ENCODE peak calls at places on chromosomes 11 and 22, in four cellular contexts. One of them, this sample, is unnamed.

GRCh38 chr22:39528080-39528661 is 4.4 kb downstream of the RPS19BP1 start:
- DNase-seq in SHP77: no peak
- DNase-seq in NCI-H446 treated with DMSO at 0.1 percent for 48 hours: no peak
- DNase-seq in H54: no peak
- DNase-seq in this sample: no peak

GRCh38 chr11:12259956-12260355 is 117.4 kb upstream of the PARVA start:
- DNase-seq in SHP77: no peak
- DNase-seq in NCI-H446 treated with DMSO at 0.1 percent for 48 hours: no peak
- DNase-seq in H54: no peak
- DNase-seq in this sample: no peak

GRCh38 chr11:71198823-71199165 is 53.6 kb downstream of the SHANK2 start:
- DNase-seq in H54: no peak
- DNase-seq in NCI-H446 treated with DMSO at 0.1 percent for 48 hours: no peak
- DNase-seq in SHP77: no peak
- DNase-seq in this sample: no peak

GRCh38 chr11:61454520-61454919 is 24.6 kb downstream of the SDHAF2 start:
- DNase-seq in SHP77: no peak
- DNase-seq in NCI-H446 treated with DMSO at 0.1 percent for 48 hours: no peak
- DNase-seq in H54: no peak
- DNase-seq in this sample: no peak

GRCh38 chr22:16774911-16775529 is 50.2 kb downstream of the XKR3 start:
- DNase-seq in H54: no peak
- DNase-seq in NCI-H446 treated with DMSO at 0.1 percent for 48 hours: no peak
- DNase-seq in SHP77: no peak
- DNase-seq in this sample: no peak

GRCh38 chr22:22424210-22424800 is 84.2 kb downstream of the ZNF280B start:
- DNase-seq in SHP77: no peak
- DNase-seq in NCI-H446 treated with DMSO at 0.1 percent for 48 hours: no peak
- DNase-seq in H54: no peak
- DNase-seq in this sample: no peak

GRCh38 chr11:94112182-94112960 is 16.3 kb upstream of the PANX1 start:
- DNase-seq in SHP77: no peak
- DNase-seq in H54: no peak
- DNase-seq in NCI-H446 treated with DMSO at 0.1 percent for 48 hours: no peak
- DNase-seq in this sample: no peak

GRCh38 chr11:11662578-11662977 is 40.8 kb upstream of the GALNT18 start:
- DNase-seq in NCI-H446 treated with DMSO at 0.1 percent for 48 hours: no peak
- DNase-seq in SHP77: no peak
- DNase-seq in H54: no peak
- DNase-seq in this sample: no peak

GRCh38 chr11:45993438-45994064 is 71.1 kb downstream of the LARGE2 start:
- DNase-seq in SHP77: no peak
- DNase-seq in H54: no peak
- DNase-seq in NCI-H446 treated with DMSO at 0.1 percent for 48 hours: peak
- DNase-seq in this sample: no peak

GRCh38 chr11:69096473-69096872 is 47.7 kb downstream of the TPCN2 start:
- DNase-seq in H54: no peak
- DNase-seq in NCI-H446 treated with DMSO at 0.1 percent for 48 hours: no peak
- DNase-seq in SHP77: no peak
- DNase-seq in this sample: no peak

GRCh38 chr22:17795143-17795542 is 20.9 kb upstream of the BID start:
- DNase-seq in NCI-H446 treated with DMSO at 0.1 percent for 48 hours: no peak
- DNase-seq in H54: no peak
- DNase-seq in SHP77: no peak
- DNase-seq in this sample: no peak

GRCh38 chr22:48535868-48536690 is 1291.6 kb downstream of the BRD1 start:
- DNase-seq in SHP77: no peak
- DNase-seq in NCI-H446 treated with DMSO at 0.1 percent for 48 hours: peak
- DNase-seq in H54: no peak
- DNase-seq in this sample: no peak

GRCh38 chr11:66082936-66083698 is 13.0 kb downstream of the PACS1 start:
- DNase-seq in H54: no peak
- DNase-seq in NCI-H446 treated with DMSO at 0.1 percent for 48 hours: peak
- DNase-seq in SHP77: peak
- DNase-seq in this sample: no peak

GRCh38 chr11:27921472-27921871 is 186.5 kb downstream of the KIF18A start:
- DNase-seq in NCI-H446 treated with DMSO at 0.1 percent for 48 hours: no peak
- DNase-seq in H54: no peak
- DNase-seq in SHP77: no peak
- DNase-seq in this sample: no peak

GRCh38 chr11:73566977-73567755 is 30.7 kb downstream of the FAM168A start:
- DNase-seq in NCI-H446 treated with DMSO at 0.1 percent for 48 hours: no peak
- DNase-seq in SHP77: no peak
- DNase-seq in H54: no peak
- DNase-seq in this sample: no peak

GRCh38 chr11:18203723-18204122 is 31.1 kb downstream of the MRGPRX4 start:
- DNase-seq in NCI-H446 treated with DMSO at 0.1 percent for 48 hours: no peak
- DNase-seq in SHP77: no peak
- DNase-seq in H54: peak
- DNase-seq in this sample: no peak

GRCh38 chr11:40027737-40028136 is 1431.7 kb downstream of the LRRC4C start:
- DNase-seq in NCI-H446 treated with DMSO at 0.1 percent for 48 hours: no peak
- DNase-seq in H54: no peak
- DNase-seq in SHP77: no peak
- DNase-seq in this sample: no peak

GRCh38 chr11:120192831-120193625 is 17.8 kb upstream of the OAF start:
- DNase-seq in NCI-H446 treated with DMSO at 0.1 percent for 48 hours: no peak
- DNase-seq in H54: no peak
- DNase-seq in SHP77: no peak
- DNase-seq in this sample: no peak

GRCh38 chr11:6962673-6963072 is 36.4 kb downstream of the ZNF215 start:
- DNase-seq in NCI-H446 treated with DMSO at 0.1 percent for 48 hours: no peak
- DNase-seq in H54: no peak
- DNase-seq in SHP77: no peak
- DNase-seq in this sample: peak

GRCh38 chr22:32579533-32580220 is 105.1 kb downstream of the FBXO7 start:
- DNase-seq in SHP77: no peak
- DNase-seq in NCI-H446 treated with DMSO at 0.1 percent for 48 hours: no peak
- DNase-seq in H54: no peak
- DNase-seq in this sample: no peak

GRCh38 chr11:3000032-3000961 is 8.2 kb upstream of the NAP1L4 start:
- DNase-seq in NCI-H446 treated with DMSO at 0.1 percent for 48 hours: peak
- DNase-seq in SHP77: peak
- DNase-seq in H54: peak
- DNase-seq in this sample: no peak

GRCh38 chr11:47786373-47786772 is 19.2 kb upstream of the FNBP4 start:
- DNase-seq in H54: no peak
- DNase-seq in SHP77: no peak
- DNase-seq in NCI-H446 treated with DMSO at 0.1 percent for 48 hours: peak
- DNase-seq in this sample: no peak

GRCh38 chr22:38802671-38803121 is 8.8 kb upstream of the DNAL4 start:
- DNase-seq in NCI-H446 treated with DMSO at 0.1 percent for 48 hours: peak
- DNase-seq in SHP77: no peak
- DNase-seq in H54: peak
- DNase-seq in this sample: no peak

GRCh38 chr11:127195791-127196190 is 195.2 kb upstream of the KIRREL3 start:
- DNase-seq in H54: no peak
- DNase-seq in NCI-H446 treated with DMSO at 0.1 percent for 48 hours: no peak
- DNase-seq in SHP77: no peak
- DNase-seq in this sample: no peak

GRCh38 chr11:114293201-114293711 is 2.9 kb upstream of the NNMT start:
- DNase-seq in H54: no peak
- DNase-seq in SHP77: no peak
- DNase-seq in NCI-H446 treated with DMSO at 0.1 percent for 48 hours: no peak
- DNase-seq in this sample: no peak

GRCh38 chr11:24861440-24861839 is 364.6 kb downstream of the LUZP2 start:
- DNase-seq in H54: no peak
- DNase-seq in NCI-H446 treated with DMSO at 0.1 percent for 48 hours: no peak
- DNase-seq in SHP77: no peak
- DNase-seq in this sample: no peak

GRCh38 chr11:35945137-35945518 is 1.3 kb downstream of the LDLRAD3 start:
- DNase-seq in SHP77: no peak
- DNase-seq in NCI-H446 treated with DMSO at 0.1 percent for 48 hours: no peak
- DNase-seq in H54: no peak
- DNase-seq in this sample: no peak

GRCh38 chr11:92880391-92880790 is 89.1 kb upstream of the MTNR1B start:
- DNase-seq in NCI-H446 treated with DMSO at 0.1 percent for 48 hours: no peak
- DNase-seq in SHP77: no peak
- DNase-seq in H54: no peak
- DNase-seq in this sample: no peak

GRCh38 chr11:132734217-132734616 is 798.1 kb downstream of the OPCML start:
- DNase-seq in H54: no peak
- DNase-seq in SHP77: no peak
- DNase-seq in NCI-H446 treated with DMSO at 0.1 percent for 48 hours: no peak
- DNase-seq in this sample: no peak

GRCh38 chr22:32119568-32120235 is 39.4 kb downstream of the C22orf42 start:
- DNase-seq in SHP77: no peak
- DNase-seq in NCI-H446 treated with DMSO at 0.1 percent for 48 hours: no peak
- DNase-seq in H54: no peak
- DNase-seq in this sample: no peak

GRCh38 chr22:20033045-20033706 is 12.3 kb downstream of the TANGO2 start:
- DNase-seq in H54: no peak
- DNase-seq in SHP77: no peak
- DNase-seq in NCI-H446 treated with DMSO at 0.1 percent for 48 hours: no peak
- DNase-seq in this sample: no peak

GRCh38 chr22:17969732-17970131 is 54.6 kb downstream of the MICAL3 start:
- DNase-seq in H54: peak
- DNase-seq in SHP77: no peak
- DNase-seq in NCI-H446 treated with DMSO at 0.1 percent for 48 hours: no peak
- DNase-seq in this sample: no peak

GRCh38 chr11:445765-446588 is 4.1 kb upstream of the PTDSS2 start:
- DNase-seq in SHP77: no peak
- DNase-seq in NCI-H446 treated with DMSO at 0.1 percent for 48 hours: no peak
- DNase-seq in H54: no peak
- DNase-seq in this sample: no peak

GRCh38 chr11:96188625-96189006 is 154.4 kb downstream of the MAML2 start:
- DNase-seq in H54: no peak
- DNase-seq in SHP77: no peak
- DNase-seq in NCI-H446 treated with DMSO at 0.1 percent for 48 hours: no peak
- DNase-seq in this sample: peak

This sample was measured in GM06990.